ENCODE peak calls at places on chromosomes 2 and 18, in seven cellular contexts. One of them, this sample, is unnamed.
A peak's percentile ranks its signal among the peaks of the same experiment; 100 is the strongest.

GRCh38 chr2:130846686-130847375 is 10.1 kb downstream of the ARHGEF4 start:
- DNase-seq in tibial nerve: no peak
- DNase-seq in upper lobe of right lung: no peak
- DNase-seq in heart left ventricle: no peak
- DNase-seq in SK-N-SH: no peak
- DNase-seq in fibroblast of lung: peak; percentile 85
- DNase-seq in kidney: peak; percentile 50
- DNase-seq in this sample: no peak

GRCh38 chr18:67302043-67302442 is 214.5 kb downstream of the DSEL start:
- DNase-seq in tibial nerve: no peak
- DNase-seq in upper lobe of right lung: no peak
- DNase-seq in heart left ventricle: no peak
- DNase-seq in SK-N-SH: no peak
- DNase-seq in fibroblast of lung: peak; percentile 33
- DNase-seq in kidney: no peak
- DNase-seq in this sample: no peak

GRCh38 chr2:220893411-220893810 is 678.7 kb downstream of the EPHA4 start:
- DNase-seq in tibial nerve: no peak
- DNase-seq in upper lobe of right lung: no peak
- DNase-seq in heart left ventricle: no peak
- DNase-seq in SK-N-SH: no peak
- DNase-seq in fibroblast of lung: peak; percentile 90
- DNase-seq in kidney: no peak
- DNase-seq in this sample: no peak

GRCh38 chr2:36329251-36329650 is 26.3 kb upstream of the CRIM1 start:
- DNase-seq in tibial nerve: no peak
- DNase-seq in upper lobe of right lung: no peak
- DNase-seq in heart left ventricle: no peak
- DNase-seq in SK-N-SH: no peak
- DNase-seq in fibroblast of lung: peak; percentile 74
- DNase-seq in kidney: no peak
- DNase-seq in this sample: no peak

GRCh38 chr2:55965276-55965675 is 41.7 kb upstream of the EFEMP1 start:
- DNase-seq in tibial nerve: no peak
- DNase-seq in upper lobe of right lung: no peak
- DNase-seq in heart left ventricle: no peak
- DNase-seq in SK-N-SH: no peak
- DNase-seq in fibroblast of lung: no peak
- DNase-seq in kidney: no peak
- DNase-seq in this sample: no peak

GRCh38 chr2:168992026-168992425 is 39.1 kb downstream of the ABCB11 start:
- DNase-seq in tibial nerve: no peak
- DNase-seq in upper lobe of right lung: no peak
- DNase-seq in heart left ventricle: no peak
- DNase-seq in SK-N-SH: no peak
- DNase-seq in fibroblast of lung: peak; percentile 48
- DNase-seq in kidney: no peak
- DNase-seq in this sample: no peak

GRCh38 chr18:61797691-61798590 is 94.9 kb downstream of the RNF152 start:
- DNase-seq in tibial nerve: no peak
- DNase-seq in upper lobe of right lung: no peak
- DNase-seq in heart left ventricle: no peak
- DNase-seq in SK-N-SH: peak; percentile 47
- DNase-seq in fibroblast of lung: no peak
- DNase-seq in kidney: no peak
- DNase-seq in this sample: no peak

GRCh38 chr2:236828002-236828401 is 257.7 kb upstream of the COPS8 start:
- DNase-seq in tibial nerve: no peak
- DNase-seq in upper lobe of right lung: no peak
- DNase-seq in heart left ventricle: no peak
- DNase-seq in SK-N-SH: no peak
- DNase-seq in fibroblast of lung: no peak
- DNase-seq in kidney: no peak
- DNase-seq in this sample: no peak

GRCh38 chr2:177547772-177548171 is 155.2 kb downstream of the AGPS start:
- DNase-seq in tibial nerve: no peak
- DNase-seq in upper lobe of right lung: no peak
- DNase-seq in heart left ventricle: no peak
- DNase-seq in SK-N-SH: no peak
- DNase-seq in fibroblast of lung: no peak
- DNase-seq in kidney: no peak
- DNase-seq in this sample: no peak

GRCh38 chr18:26440644-26441043 is 107.7 kb downstream of the KCTD1 start:
- DNase-seq in tibial nerve: peak; percentile 42
- DNase-seq in upper lobe of right lung: no peak
- DNase-seq in heart left ventricle: no peak
- DNase-seq in SK-N-SH: no peak
- DNase-seq in fibroblast of lung: no peak
- DNase-seq in kidney: no peak
- DNase-seq in this sample: no peak

GRCh38 chr2:84297155-84297554 is 161.9 kb downstream of the SUCLG1 start:
- DNase-seq in tibial nerve: no peak
- DNase-seq in upper lobe of right lung: no peak
- DNase-seq in heart left ventricle: no peak
- DNase-seq in SK-N-SH: no peak
- DNase-seq in fibroblast of lung: no peak
- DNase-seq in kidney: no peak
- DNase-seq in this sample: no peak

GRCh38 chr2:113890253-113891235 is 655 bp downstream of the ACTR3 start:
- DNase-seq in tibial nerve: peak; percentile 56
- DNase-seq in upper lobe of right lung: peak; percentile 79
- DNase-seq in heart left ventricle: peak; percentile 68
- DNase-seq in SK-N-SH: peak; percentile 72
- DNase-seq in fibroblast of lung: peak; percentile 82
- DNase-seq in kidney: peak; percentile 89
- DNase-seq in this sample: no peak

GRCh38 chr2:143564419-143564818 is 435.2 kb downstream of the ARHGAP15 start:
- DNase-seq in tibial nerve: no peak
- DNase-seq in upper lobe of right lung: no peak
- DNase-seq in heart left ventricle: no peak
- DNase-seq in SK-N-SH: no peak
- DNase-seq in fibroblast of lung: no peak
- DNase-seq in kidney: no peak
- DNase-seq in this sample: no peak

GRCh38 chr2:62785810-62786593 is 80.5 kb downstream of the EHBP1 start:
- DNase-seq in tibial nerve: no peak
- DNase-seq in upper lobe of right lung: no peak
- DNase-seq in heart left ventricle: no peak
- DNase-seq in SK-N-SH: no peak
- DNase-seq in fibroblast of lung: peak; percentile 69
- DNase-seq in kidney: no peak
- DNase-seq in this sample: no peak

GRCh38 chr2:211359353-211359752 is 803.0 kb downstream of the CPS1 start:
- DNase-seq in tibial nerve: no peak
- DNase-seq in upper lobe of right lung: no peak
- DNase-seq in heart left ventricle: no peak
- DNase-seq in SK-N-SH: no peak
- DNase-seq in fibroblast of lung: no peak
- DNase-seq in kidney: no peak
- DNase-seq in this sample: no peak

GRCh38 chr2:15730545-15731212 is 139.0 kb downstream of the DDX1 start:
- DNase-seq in tibial nerve: peak; percentile 94
- DNase-seq in upper lobe of right lung: peak; percentile 93
- DNase-seq in heart left ventricle: peak; percentile 93
- DNase-seq in SK-N-SH: peak; percentile 91
- DNase-seq in fibroblast of lung: peak; percentile 96
- DNase-seq in kidney: peak; percentile 98
- DNase-seq in this sample: no peak

GRCh38 chr18:79241755-79242154 is 154.0 kb upstream of the NFATC1 start:
- DNase-seq in tibial nerve: no peak
- DNase-seq in upper lobe of right lung: no peak
- DNase-seq in heart left ventricle: no peak
- DNase-seq in SK-N-SH: peak; percentile 59
- DNase-seq in fibroblast of lung: no peak
- DNase-seq in kidney: no peak
- DNase-seq in this sample: no peak

GRCh38 chr2:37619957-37620295 is 51.5 kb downstream of the CDC42EP3 start:
- DNase-seq in tibial nerve: no peak
- DNase-seq in upper lobe of right lung: no peak
- DNase-seq in heart left ventricle: no peak
- DNase-seq in SK-N-SH: no peak
- DNase-seq in fibroblast of lung: peak; percentile 64
- DNase-seq in kidney: no peak
- DNase-seq in this sample: no peak

GRCh38 chr2:109356251-109357035 is 227.4 kb downstream of the SH3RF3 start:
- DNase-seq in tibial nerve: no peak
- DNase-seq in upper lobe of right lung: no peak
- DNase-seq in heart left ventricle: no peak
- DNase-seq in SK-N-SH: no peak
- DNase-seq in fibroblast of lung: no peak
- DNase-seq in kidney: no peak
- DNase-seq in this sample: no peak

GRCh38 chr18:30971338-30971956 is 71.1 kb downstream of the DSC3 start:
- DNase-seq in tibial nerve: no peak
- DNase-seq in upper lobe of right lung: no peak
- DNase-seq in heart left ventricle: no peak
- DNase-seq in SK-N-SH: peak; percentile 14
- DNase-seq in fibroblast of lung: peak; percentile 9
- DNase-seq in kidney: no peak
- DNase-seq in this sample: no peak

DNA sequence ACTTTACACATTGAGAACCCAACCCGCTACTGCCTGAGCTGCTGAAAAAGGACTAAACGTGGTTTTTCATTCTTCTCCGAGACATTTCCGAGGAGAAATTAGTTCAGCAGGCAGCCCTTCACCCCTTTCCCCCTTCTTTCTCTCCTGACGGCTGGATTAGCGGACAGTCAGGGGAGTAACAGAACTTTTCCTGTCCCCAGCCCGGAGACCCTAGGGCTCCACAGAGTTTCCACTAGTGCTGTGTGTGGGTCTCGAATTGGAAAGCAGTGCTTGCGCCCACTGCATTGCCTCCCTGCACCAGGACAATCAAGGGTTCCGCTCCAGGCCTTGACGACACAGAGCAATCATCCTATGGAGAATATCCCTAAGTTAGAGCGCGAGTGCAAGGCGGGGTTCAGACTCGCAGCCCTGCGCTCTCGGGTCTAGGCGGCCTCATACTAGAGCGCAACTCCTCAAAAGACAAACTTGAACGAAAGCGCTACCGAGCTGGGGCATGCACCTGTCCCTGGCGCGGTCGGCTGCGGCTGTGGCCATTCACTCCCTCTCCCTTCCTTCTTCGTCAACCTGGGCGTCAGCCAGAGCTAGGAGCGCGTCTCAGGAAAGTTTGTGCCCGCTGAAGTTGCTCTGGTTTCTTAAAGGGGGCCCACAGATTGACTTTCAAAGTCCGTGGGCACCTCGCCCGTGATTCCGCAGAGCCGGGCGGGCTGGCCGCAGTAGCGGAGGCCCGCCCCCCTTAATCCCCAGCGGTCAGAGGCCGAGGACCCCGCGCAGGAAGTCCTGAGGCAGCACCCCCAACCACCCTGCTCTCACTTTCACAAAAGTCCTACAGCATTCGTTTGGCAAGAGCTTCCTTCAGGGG is 811 bp downstream of the OSR1 start:
- DNase-seq in tibial nerve: no peak
- DNase-seq in upper lobe of right lung: no peak
- DNase-seq in heart left ventricle: no peak
- DNase-seq in SK-N-SH: peak; percentile 46
- DNase-seq in fibroblast of lung: peak; percentile 20
- DNase-seq in kidney: no peak
- DNase-seq in this sample: no peak
- H3K9me3 ChIP-seq in tibial nerve: no peaks in the 10 kb centered on the region
- H3K9me3 ChIP-seq in upper lobe of right lung: no peaks in the 10 kb centered on the region
- H3K9me3 ChIP-seq in heart left ventricle: no peaks in the 10 kb centered on the region
- H3K9me3 ChIP-seq in SK-N-SH: no peaks in the 10 kb centered on the region
- H3K9me3 ChIP-seq in fibroblast of lung: no peaks in the 10 kb centered on the region
- H3K9me3 ChIP-seq in kidney: no peaks in the 10 kb centered on the region
- H3K9me3 ChIP-seq in this sample: no peaks in the 10 kb centered on the region

GRCh38 chr18:58576641-58577251 is 52.1 kb downstream of the ALPK2 start:
- DNase-seq in tibial nerve: no peak
- DNase-seq in upper lobe of right lung: no peak
- DNase-seq in heart left ventricle: no peak
- DNase-seq in SK-N-SH: no peak
- DNase-seq in fibroblast of lung: peak; percentile 71
- DNase-seq in kidney: no peak
- DNase-seq in this sample: no peak
- H3K4me3 ChIP-seq in tibial nerve: no peak overlapping the region
- H3K4me3 ChIP-seq in upper lobe of right lung: no peak overlapping the region
- H3K4me3 ChIP-seq in heart left ventricle: no peak overlapping the region
- H3K4me3 ChIP-seq in SK-N-SH: peak overlapping the region; percentile 45
- H3K4me3 ChIP-seq in fibroblast of lung: peak overlapping the region; percentile 12
- H3K4me3 ChIP-seq in kidney: peak overlapping the region; percentile 25
- H3K4me3 ChIP-seq in this sample: no peak overlapping the region

GRCh38 chr18:55489034-55489741 is 98.8 kb downstream of the TCF4 start:
- DNase-seq in tibial nerve: no peak
- DNase-seq in upper lobe of right lung: no peak
- DNase-seq in heart left ventricle: no peak
- DNase-seq in SK-N-SH: no peak
- DNase-seq in fibroblast of lung: peak; percentile 57
- DNase-seq in kidney: no peak
- DNase-seq in this sample: no peak

GRCh38 chr18:55486936-55487335 is 101.1 kb downstream of the TCF4 start:
- DNase-seq in tibial nerve: no peak
- DNase-seq in upper lobe of right lung: no peak
- DNase-seq in heart left ventricle: no peak
- DNase-seq in SK-N-SH: no peak
- DNase-seq in fibroblast of lung: no peak
- DNase-seq in kidney: no peak
- DNase-seq in this sample: no peak

GRCh38 chr18:55488473-55488872 is 99.5 kb downstream of the TCF4 start:
- DNase-seq in tibial nerve: no peak
- DNase-seq in upper lobe of right lung: no peak
- DNase-seq in heart left ventricle: no peak
- DNase-seq in SK-N-SH: no peak
- DNase-seq in fibroblast of lung: no peak
- DNase-seq in kidney: no peak
- DNase-seq in this sample: peak; percentile 54

GRCh38 chr18:55489742-55490055 is 98.3 kb downstream of the TCF4 start:
- DNase-seq in tibial nerve: no peak
- DNase-seq in upper lobe of right lung: no peak
- DNase-seq in heart left ventricle: no peak
- DNase-seq in SK-N-SH: peak; percentile 46
- DNase-seq in fibroblast of lung: peak; percentile 64
- DNase-seq in kidney: no peak
- DNase-seq in this sample: no peak

DNA sequence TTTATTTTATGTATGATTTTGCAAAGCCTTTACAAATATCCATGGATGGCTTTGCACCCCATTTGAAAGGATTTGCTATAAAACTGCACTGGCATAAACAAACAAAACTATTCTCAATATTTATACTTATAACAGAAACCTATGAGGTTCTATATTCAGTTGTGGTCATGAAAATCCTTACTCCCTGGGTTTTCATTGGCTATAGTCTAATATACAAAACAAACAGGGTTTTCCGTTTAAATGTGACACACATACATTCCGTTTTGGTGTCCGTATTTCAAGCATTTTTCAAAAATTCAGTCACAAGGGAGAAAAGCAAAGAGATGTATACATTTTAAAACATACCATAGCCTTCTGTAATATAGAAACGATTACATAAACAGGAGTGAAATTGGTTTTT is 100.0 kb downstream of the TCF4 start:
- DNase-seq in tibial nerve: no peak
- DNase-seq in upper lobe of right lung: no peak
- DNase-seq in heart left ventricle: no peak
- DNase-seq in SK-N-SH: no peak
- DNase-seq in fibroblast of lung: no peak
- DNase-seq in kidney: no peak
- DNase-seq in this sample: no peak
- H3K4me1 ChIP-seq in tibial nerve: no peaks in the 10 kb centered on the region
- H3K4me1 ChIP-seq in upper lobe of right lung: peaks cover 4% of the 10 kb centered on the region
- H3K4me1 ChIP-seq in heart left ventricle: no peaks in the 10 kb centered on the region
- H3K4me1 ChIP-seq in SK-N-SH: peaks cover 26% of the 10 kb centered on the region
- H3K4me1 ChIP-seq in fibroblast of lung: peaks cover 6% of the 10 kb centered on the region
- H3K4me1 ChIP-seq in kidney: no peaks in the 10 kb centered on the region
- H3K4me1 ChIP-seq in this sample: peaks cover 6% of the 10 kb centered on the region

GRCh38 chr18:8742382-8743361 is 37.3 kb downstream of the MTCL1 start:
- DNase-seq in tibial nerve: no peak
- DNase-seq in upper lobe of right lung: no peak
- DNase-seq in heart left ventricle: no peak
- DNase-seq in SK-N-SH: no peak
- DNase-seq in fibroblast of lung: no peak
- DNase-seq in kidney: no peak
- DNase-seq in this sample: no peak
- H3K9me3 ChIP-seq in tibial nerve: no peaks in the 10 kb centered on the region
- H3K9me3 ChIP-seq in upper lobe of right lung: no peaks in the 10 kb centered on the region
- H3K9me3 ChIP-seq in heart left ventricle: no peaks in the 10 kb centered on the region
- H3K9me3 ChIP-seq in SK-N-SH: no peaks in the 10 kb centered on the region
- H3K9me3 ChIP-seq in fibroblast of lung: no peaks in the 10 kb centered on the region
- H3K9me3 ChIP-seq in kidney: no peaks in the 10 kb centered on the region
- H3K9me3 ChIP-seq in this sample: no peaks in the 10 kb centered on the region

This sample was measured in iPS DF 6.9.